ENCODE peak calls at places on chromosomes 1 and 21, in seven cellular contexts. P is amniotic stem cell; O is fibroblast of lung; A is tibial nerve; Z is CD8-positive, alpha-beta T cell; N is anterior cingulate cortex; U is nucleus accumbens. X is an unnamed sample.
A peak's percentile ranks its signal among the peaks of the same experiment; 100 is the strongest.

GRCh38 chr1:110035236-110035752 is 870 bp downstream of the STRIP1 start:
- DNase-seq in U (no peak), A (no peak), Z (no peak), P (no peak), N (no peak), O (peak; percentile 46), X (no peak)

GRCh38 chr1:10651793-10652192 is 144.7 kb downstream of the CASZ1 start:
- DNase-seq in U (no peak), P (no peak), A (no peak), Z (no peak), O (no peak), N (no peak), X (no peak)

GRCh38 chr1:5831600-5832335 is 160.5 kb downstream of the NPHP4 start:
- DNase-seq in P (no peak), U (no peak), Z (no peak), A (no peak), O (no peak), N (no peak), X (no peak)

GRCh38 chr1:44239337-44239960 is 26.2 kb downstream of the DMAP1 start:
- DNase-seq in U (no peak), N (peak; percentile 46), P (no peak), A (peak; percentile 14), O (peak; percentile 29), Z (no peak), X (no peak)

GRCh38 chr1:56106551-56107277 is 472.6 kb downstream of the PLPP3 start:
- DNase-seq in A (no peak), P (no peak), N (no peak), U (no peak), O (no peak), Z (no peak), X (no peak)

GRCh38 chr1:20194770-20195463 is 8.6 kb upstream of the PLA2G2C start:
- DNase-seq in U (no peak), Z (peak; percentile 64), P (no peak), A (peak; percentile 64), N (peak; percentile 35), O (peak; percentile 24), X (peak; percentile 27)

GRCh38 chr1:153848805-153849204 is 73.6 kb downstream of the SLC27A3 start:
- DNase-seq in N (no peak), P (no peak), U (no peak), Z (no peak), O (no peak), A (no peak), X (no peak)

GRCh38 chr1:89855413-89856123 is 34.7 kb downstream of the LRRC8D start:
- DNase-seq in P (peak; percentile 10), O (peak; percentile 78), N (no peak), U (no peak), A (no peak), Z (no peak), X (no peak)

GRCh38 chr1:214013614-214014377 is 26.0 kb downstream of the PROX1 start:
- DNase-seq in P (no peak), O (no peak), U (no peak), N (no peak), Z (no peak), A (no peak), X (no peak)

GRCh38 chr1:26861889-26862371 is 1.0 kb upstream of the SFN start:
- DNase-seq in A (no peak), O (no peak), Z (no peak), U (no peak), N (no peak), P (no peak), X (no peak)

GRCh38 chr1:235883261-235883927 is 16.7 kb upstream of the LYST start:
- DNase-seq in N (peak; percentile 63), U (peak; percentile 3), O (peak; percentile 97), A (peak; percentile 94), Z (no peak), P (peak; percentile 84), X (peak; percentile 91)

GRCh38 chr1:181516706-181517105 is 33.4 kb downstream of the CACNA1E start:
- DNase-seq in N (no peak), P (no peak), Z (no peak), O (no peak), U (no peak), A (no peak), X (no peak)

GRCh38 chr1:28751315-28752056 is 14.7 kb downstream of the YTHDF2 start:
- DNase-seq in N (no peak), U (no peak), A (no peak), P (no peak), Z (no peak), O (peak; percentile 79), X (no peak)

GRCh38 chr1:203153051-203153988 is 22.3 kb downstream of the MYBPH start:
- DNase-seq in U (no peak), P (no peak), Z (no peak), N (peak; percentile 32), O (peak; percentile 36), A (no peak), X (peak; percentile 38)

GRCh38 chr1:186648606-186649005 is 31.6 kb downstream of the PTGS2 start:
- DNase-seq in U (no peak), N (no peak), Z (no peak), A (no peak), O (no peak), P (no peak), X (no peak)

GRCh38 chr1:64687725-64688285 is 57.1 kb upstream of the RAVER2 start:
- DNase-seq in P (no peak), U (no peak), O (peak; percentile 37), A (peak; percentile 41), Z (no peak), N (peak; percentile 37), X (no peak)

GRCh38 chr1:180945551-180945950 is 32.9 kb downstream of the KIAA1614 start:
- DNase-seq in A (no peak), U (no peak), O (no peak), N (no peak), Z (no peak), P (no peak), X (no peak)

GRCh38 chr21:35606578-35606977 is 453.7 kb downstream of the SETD4 start:
- DNase-seq in U (no peak), P (no peak), Z (no peak), N (no peak), A (no peak), O (no peak), X (no peak)

GRCh38 chr1:50308883-50309282 is 114.4 kb downstream of the DMRTA2 start:
- DNase-seq in P (no peak), A (no peak), N (no peak), Z (no peak), U (no peak), O (peak; percentile 32), X (no peak)

GRCh38 chr1:242568666-242569065 is 44.2 kb upstream of the PLD5 start:
- DNase-seq in Z (no peak), P (no peak), U (no peak), N (no peak), A (no peak), O (no peak), X (no peak)

GRCh38 chr1:204417231-204417997 is 5.8 kb upstream of the PPP1R15B start:
- DNase-seq in N (peak; percentile 30), P (peak; percentile 87), Z (no peak), O (peak; percentile 98), A (no peak), U (no peak), X (no peak)

GRCh38 chr1:47231314-47232186 is 475 bp downstream of the TAL1 start:
- DNase-seq in A (peak; percentile 40), O (peak; percentile 34), N (no peak), Z (no peak), U (no peak), P (no peak), X (peak; percentile 27)

GRCh38 chr1:25427696-25428095 is 3.0 kb upstream of the MACO1 start:
- DNase-seq in P (no peak), A (no peak), O (no peak), U (no peak), N (no peak), Z (no peak), X (no peak)

GRCh38 chr1:1924849-1925248 is 5.8 kb upstream of the TMEM52 start:
- DNase-seq in N (no peak), A (no peak), Z (no peak), P (no peak), O (no peak), U (no peak), X (no peak)

GRCh38 chr1:151047591-151047924 is at the start of gene C1orf56:
- DNase-seq in N (peak; percentile 60), A (peak; percentile 49), Z (peak; percentile 47), U (peak; percentile 38), P (no peak), O (peak; percentile 73), X (peak; percentile 78)

GRCh38 chr1:94863297-94863911 is 43.2 kb downstream of the SLC44A3 start:
- DNase-seq in O (peak; percentile 93), A (no peak), P (peak; percentile 57), Z (no peak), N (no peak), U (no peak), X (no peak)

GRCh38 chr1:200889571-200889970 is 5.1 kb upstream of the INAVA start:
- DNase-seq in A (no peak), O (no peak), U (no peak), Z (no peak), P (no peak), N (no peak), X (no peak)

GRCh38 chr1:150010388-150011115 is at the start of gene OTUD7B:
- DNase-seq in Z (peak; percentile 65), O (peak; percentile 87), N (peak; percentile 79), A (peak; percentile 75), U (peak; percentile 62), P (peak; percentile 59), X (peak; percentile 85)

GRCh38 chr1:209527993-209528392 is 55.5 kb upstream of the CAMK1G start:
- DNase-seq in U (no peak), A (no peak), Z (no peak), O (peak; percentile 23), N (no peak), P (no peak), X (no peak)

GRCh38 chr1:157363660-157364140 is 188.6 kb downstream of the FCRL5 start:
- DNase-seq in A (no peak), O (peak; percentile 6), N (no peak), U (no peak), P (peak; percentile 10), Z (no peak), X (no peak)

GRCh38 chr1:50427086-50427817 is 4.0 kb upstream of the DMRTA2 start:
- DNase-seq in Z (no peak), A (no peak), O (no peak), P (no peak), U (no peak), N (no peak), X (no peak)

GRCh38 chr1:109821221-109821669 is 57.5 kb upstream of the EPS8L3 start:
- DNase-seq in O (peak; percentile 96), P (peak; percentile 82), N (no peak), Z (no peak), A (peak; percentile 63), U (no peak), X (no peak)

GRCh38 chr1:216929870-216930582 is 206.8 kb upstream of the ESRRG start:
- DNase-seq in U (no peak), A (no peak), P (no peak), N (no peak), Z (no peak), O (peak; percentile 87), X (no peak)

GRCh38 chr1:75999034-75999433 is 66.8 kb upstream of the ASB17 start:
- DNase-seq in Z (no peak), U (no peak), O (no peak), A (no peak), N (no peak), P (no peak), X (no peak)

GRCh38 chr1:227911376-227911775 is 36.4 kb downstream of the WNT9A start:
- DNase-seq in A (no peak), U (no peak), Z (no peak), P (no peak), N (no peak), O (no peak), X (no peak)

GRCh38 chr1:118257946-118258345 is 72.9 kb upstream of the SPAG17 start:
- DNase-seq in A (no peak), P (no peak), U (no peak), Z (no peak), O (no peak), N (no peak), X (no peak)